ENCODE peak calls at places on chromosomes 5 and 9, in seven cellular contexts. R, J, G, F, C, P and B are unnamed samples.

GRCh38 chr9:116904165-116904564 is 217.1 kb downstream of the TRIM32 start:
- DNase-seq in J (no peak), R (no peak), C (no peak), P (no peak), F (no peak), G (no peak), B (no peak)

GRCh38 chr5:134145779-134146581 is 30.8 kb downstream of the SKP1 start:
- DNase-seq in F (peak), R (no peak), J (peak), G (peak), C (peak), P (peak), B (peak)

GRCh38 chr5:54703091-54703490 is 185.5 kb downstream of the SNX18 start:
- DNase-seq in F (peak), G (no peak), R (no peak), C (no peak), J (no peak), P (no peak), B (no peak)

GRCh38 chr5:61809651-61810050 is 477.6 kb downstream of the ZSWIM6 start:
- DNase-seq in R (no peak), F (no peak), P (no peak), J (no peak), C (peak), G (peak), B (no peak)

GRCh38 chr5:14723648-14724231 is 59.2 kb downstream of the OTULIN start:
- DNase-seq in C (no peak), F (peak), R (no peak), P (no peak), G (no peak), J (no peak), B (no peak)

GRCh38 chr9:88388886-88389617 is 808 bp downstream of the SPIN1 start:
- DNase-seq in F (peak), J (peak), G (peak), R (peak), P (peak), C (peak), B (peak)

GRCh38 chr9:132997591-132997990 is 19.1 kb downstream of the GFI1B start:
- DNase-seq in R (no peak), J (no peak), P (no peak), C (no peak), G (no peak), F (peak), B (no peak)

GRCh38 chr5:179623906-179624741 is 653 bp upstream of the HNRNPH1 start:
- DNase-seq in C (no peak), J (peak), R (peak), G (no peak), P (no peak), F (peak), B (peak)

GRCh38 chr5:172830876-172831662 is 3.0 kb upstream of the ERGIC1 start:
- DNase-seq in P (no peak), F (peak), C (no peak), G (no peak), R (no peak), J (no peak), B (no peak)

GRCh38 chr9:93671030-93671358 is 94.6 kb downstream of the PHF2 start:
- DNase-seq in F (no peak), P (no peak), G (no peak), C (no peak), R (no peak), J (no peak), B (no peak)

GRCh38 chr5:116738270-116738947 is 163.8 kb upstream of the SEMA6A start:
- DNase-seq in P (no peak), R (no peak), G (no peak), C (no peak), F (no peak), J (no peak), B (no peak)

GRCh38 chr5:143471041-143471509 is 67.6 kb upstream of the NR3C1 start:
- DNase-seq in R (no peak), F (peak), C (no peak), G (no peak), J (no peak), P (no peak), B (no peak)

GRCh38 chr5:139795074-139796001 is at the start of gene PSD2:
- DNase-seq in C (peak), R (no peak), F (peak), G (peak), J (no peak), P (peak), B (no peak)

GRCh38 chr5:14683906-14684455 is 19.5 kb downstream of the OTULIN start:
- DNase-seq in F (no peak), R (no peak), C (no peak), G (no peak), P (no peak), J (no peak), B (no peak)

GRCh38 chr9:113446323-113446740 is 17.2 kb upstream of the RGS3 start:
- DNase-seq in C (peak), R (no peak), P (peak), G (peak), F (peak), J (no peak), B (no peak)

GRCh38 chr5:59090323-59090722 is 507.4 kb downstream of the RAB3C start:
- DNase-seq in C (no peak), J (no peak), P (no peak), G (no peak), R (no peak), F (no peak), B (no peak)

GRCh38 chr9:95425910-95426551 is 90.7 kb downstream of the PTCH1 start:
- DNase-seq in R (no peak), J (no peak), P (no peak), F (peak), C (no peak), G (no peak), B (no peak)

GRCh38 chr9:69036319-69036718 is 767 bp downstream of the FXN start:
- DNase-seq in G (no peak), P (no peak), C (no peak), J (peak), F (peak), R (no peak), B (peak)

GRCh38 chr5:81971694-81972495 is at the start of gene ATG10:
- DNase-seq in F (peak), C (peak), R (peak), G (peak), J (peak), P (peak), B (peak)

GRCh38 chr9:7328453-7328852 is 471.1 kb downstream of the DMAC1 start:
- DNase-seq in G (no peak), R (no peak), C (no peak), J (no peak), P (no peak), F (no peak), B (no peak)

GRCh38 chr9:136881691-136882108 is 4.6 kb upstream of the TRAF2 start:
- DNase-seq in R (no peak), C (no peak), G (no peak), J (peak), F (peak), P (no peak), B (no peak)

GRCh38 chr5:169286572-169287325 is 14.2 kb downstream of the SLIT3 start:
- DNase-seq in C (peak), J (no peak), F (no peak), G (no peak), P (no peak), R (no peak), B (no peak)

GRCh38 chr5:145689235-145689634 is 145.9 kb downstream of the PRELID2 start:
- DNase-seq in C (no peak), F (no peak), J (no peak), P (no peak), R (no peak), G (no peak), B (no peak)

GRCh38 chr5:170366276-170366675 is 22.9 kb downstream of the KCNMB1 start:
- DNase-seq in C (no peak), P (no peak), J (no peak), F (no peak), G (no peak), R (no peak), B (no peak)

GRCh38 chr5:457195-457961 is 14.4 kb downstream of the EXOC3 start:
- DNase-seq in G (no peak), J (no peak), P (no peak), C (no peak), F (no peak), R (no peak), B (no peak)

GRCh38 chr9:36217256-36217968 is 26.7 kb downstream of the CLTA start:
- DNase-seq in P (no peak), J (no peak), C (peak), G (no peak), R (no peak), F (no peak), B (no peak)

GRCh38 chr9:76988941-76989340 is 30.5 kb upstream of the FOXB2 start:
- DNase-seq in F (no peak), J (no peak), P (no peak), C (no peak), G (no peak), R (no peak), B (no peak)

GRCh38 chr5:87139795-87140194 is 127.9 kb upstream of the RASA1 start:
- DNase-seq in P (no peak), C (no peak), F (peak), R (no peak), G (no peak), J (no peak), B (no peak)

GRCh38 chr9:130089141-130089540 is 35.4 kb downstream of the GPR107 start:
- DNase-seq in J (no peak), C (no peak), G (no peak), P (no peak), F (no peak), R (no peak), B (no peak)

GRCh38 chr5:104998572-104998971 is 1436.0 kb upstream of the NUDT12 start:
- DNase-seq in R (no peak), J (no peak), C (no peak), F (no peak), G (no peak), P (no peak), B (no peak)

GRCh38 chr5:82939326-82939725 is 137.9 kb downstream of the TMEM167A start:
- DNase-seq in J (no peak), P (no peak), C (no peak), G (no peak), F (no peak), R (no peak), B (no peak)

GRCh38 chr9:8408575-8409190 is 609.1 kb upstream of the DMAC1 start:
- DNase-seq in J (no peak), C (no peak), R (no peak), P (no peak), G (no peak), F (no peak), B (no peak)

GRCh38 chr5:115601709-115602584 is at the start of gene TICAM2:
- DNase-seq in G (no peak), P (no peak), R (peak), C (peak), F (peak), J (peak), B (peak)

GRCh38 chr5:72453260-72453775 is 53.9 kb downstream of the ZNF366 start:
- DNase-seq in J (no peak), G (no peak), C (no peak), P (no peak), R (no peak), F (peak), B (no peak)